ENCODE peak calls at places on chromosomes 4 and X, in nine cellular contexts. V is suprapubic skin, M is K562, F is ovary, B is IMR-90, T is HCT116, L is sigmoid colon, Z is spleen, D is transverse colon. W is an unnamed sample.

GRCh38 chr4:25892796-25893195 is 21.2 kb upstream of the SMIM20 start:
- DNase-seq in V (no peak), M (no peak), F (peak), B (no peak), T (no peak), L (no peak), Z (no peak), D (no peak), W (no peak)

GRCh38 chr4:44538534-44538933 is 89.9 kb upstream of the KCTD8 start:
- DNase-seq in V (no peak), M (no peak), F (no peak), B (no peak), T (no peak), L (no peak), Z (no peak), D (no peak), W (no peak)

GRCh38 chr4:46894841-46895240 is 14.2 kb downstream of the COX7B2 start:
- DNase-seq in V (no peak), M (no peak), F (no peak), B (no peak), T (no peak), L (no peak), Z (no peak), D (no peak), W (no peak)

GRCh38 chr4:184111433-184111832 is 106.2 kb downstream of the ENPP6 start:
- DNase-seq in V (no peak), M (no peak), F (no peak), B (no peak), T (no peak), L (no peak), Z (no peak), D (no peak), W (no peak)

GRCh38 chr4:137310593-137311490 is 221.5 kb downstream of the PCDH18 start:
- DNase-seq in V (no peak), M (no peak), F (no peak), B (peak), T (no peak), L (no peak), Z (no peak), D (no peak), W (no peak)

GRCh38 chrX:32451954-32452518 is 759.3 kb downstream of the DMD start:
- DNase-seq in V (no peak), M (no peak), F (no peak), B (no peak), T (no peak), L (no peak), Z (no peak), D (no peak), W (no peak)

GRCh38 chrX:150848914-150849365 is 49.5 kb downstream of the CD99L2 start:
- DNase-seq in V (no peak), M (peak), F (no peak), B (no peak), T (no peak), L (no peak), Z (no peak), D (peak), W (peak)

GRCh38 chrX:129984196-129984962 is 1.9 kb downstream of the BCORL1 start:
- DNase-seq in V (no peak), M (peak), F (peak), B (no peak), T (no peak), L (peak), Z (peak), D (peak), W (peak)

GRCh38 chr4:81471361-81472248 is at the start of gene RASGEF1B:
- DNase-seq in V (peak), M (peak), F (peak), B (peak), T (no peak), L (peak), Z (peak), D (peak), W (peak)

GRCh38 chr4:118811008-118811764 is 24.7 kb downstream of the SEC24D start:
- DNase-seq in V (no peak), M (no peak), F (no peak), B (peak), T (no peak), L (no peak), Z (no peak), D (no peak), W (no peak)

GRCh38 chrX:18394477-18394876 is 30.9 kb upstream of the CDKL5 start:
- DNase-seq in V (no peak), M (no peak), F (no peak), B (no peak), T (no peak), L (no peak), Z (no peak), D (no peak), W (no peak)

GRCh38 chr4:123786955-123787354 is 390.4 kb downstream of the SPRY1 start:
- DNase-seq in V (no peak), M (no peak), F (peak), B (peak), T (no peak), L (peak), Z (no peak), D (peak), W (no peak)

GRCh38 chr4:185201983-185202962 is 1.5 kb downstream of the CFAP97 start:
- DNase-seq in V (no peak), M (peak), F (no peak), B (peak), T (no peak), L (no peak), Z (no peak), D (no peak), W (no peak)

GRCh38 chrX:124208675-124209074 is 123.8 kb upstream of the TEX13D start:
- DNase-seq in V (no peak), M (peak), F (no peak), B (no peak), T (no peak), L (no peak), Z (no peak), D (no peak), W (no peak)

GRCh38 chr4:165965503-165965902 is 92.5 kb downstream of the TLL1 start:
- DNase-seq in V (no peak), M (no peak), F (no peak), B (no peak), T (no peak), L (no peak), Z (no peak), D (no peak), W (no peak)

GRCh38 chr4:177400030-177400429 is 42.2 kb downstream of the AGA start:
- DNase-seq in V (no peak), M (no peak), F (no peak), B (peak), T (no peak), L (no peak), Z (no peak), D (no peak), W (no peak)

GRCh38 chrX:69564665-69565064 is 51.2 kb upstream of the EDA start:
- DNase-seq in V (no peak), M (no peak), F (no peak), B (no peak), T (no peak), L (no peak), Z (no peak), D (no peak), W (no peak)

GRCh38 chrX:40174594-40175415 is 77.0 kb upstream of the BCOR start:
- DNase-seq in V (no peak), M (peak), F (peak), B (no peak), T (no peak), L (peak), Z (peak), D (peak), W (peak)

GRCh38 chrX:151896734-151897474 is 15.8 kb upstream of the MAGEA4 start:
- DNase-seq in V (no peak), M (peak), F (no peak), B (peak), T (no peak), L (no peak), Z (no peak), D (no peak), W (no peak)

GRCh38 chrX:151902813-151903591 is 9.7 kb upstream of the MAGEA4 start:
- DNase-seq in V (no peak), M (peak), F (no peak), B (peak), T (peak), L (peak), Z (peak), D (peak), W (no peak)

GRCh38 chrX:151899622-151900021 is 13.1 kb upstream of the MAGEA4 start:
- DNase-seq in V (no peak), M (no peak), F (no peak), B (peak), T (no peak), L (no peak), Z (no peak), D (no peak), W (no peak)

GRCh38 chrX:151904989-151905388 is 7.7 kb upstream of the MAGEA4 start:
- DNase-seq in V (no peak), M (no peak), F (no peak), B (no peak), T (no peak), L (no peak), Z (no peak), D (no peak), W (no peak)

GRCh38 chrX:151901821-151902220 is 10.9 kb upstream of the MAGEA4 start:
- DNase-seq in V (no peak), M (no peak), F (no peak), B (no peak), T (no peak), L (no peak), Z (no peak), D (no peak), W (no peak)
- H3K4me3 ChIP-seq in V (no peak), M (no peak), F (no peak), B (no peak), T (no peak), L (no peak), Z (no peak), D (no peak), W (no peak)

DNA sequence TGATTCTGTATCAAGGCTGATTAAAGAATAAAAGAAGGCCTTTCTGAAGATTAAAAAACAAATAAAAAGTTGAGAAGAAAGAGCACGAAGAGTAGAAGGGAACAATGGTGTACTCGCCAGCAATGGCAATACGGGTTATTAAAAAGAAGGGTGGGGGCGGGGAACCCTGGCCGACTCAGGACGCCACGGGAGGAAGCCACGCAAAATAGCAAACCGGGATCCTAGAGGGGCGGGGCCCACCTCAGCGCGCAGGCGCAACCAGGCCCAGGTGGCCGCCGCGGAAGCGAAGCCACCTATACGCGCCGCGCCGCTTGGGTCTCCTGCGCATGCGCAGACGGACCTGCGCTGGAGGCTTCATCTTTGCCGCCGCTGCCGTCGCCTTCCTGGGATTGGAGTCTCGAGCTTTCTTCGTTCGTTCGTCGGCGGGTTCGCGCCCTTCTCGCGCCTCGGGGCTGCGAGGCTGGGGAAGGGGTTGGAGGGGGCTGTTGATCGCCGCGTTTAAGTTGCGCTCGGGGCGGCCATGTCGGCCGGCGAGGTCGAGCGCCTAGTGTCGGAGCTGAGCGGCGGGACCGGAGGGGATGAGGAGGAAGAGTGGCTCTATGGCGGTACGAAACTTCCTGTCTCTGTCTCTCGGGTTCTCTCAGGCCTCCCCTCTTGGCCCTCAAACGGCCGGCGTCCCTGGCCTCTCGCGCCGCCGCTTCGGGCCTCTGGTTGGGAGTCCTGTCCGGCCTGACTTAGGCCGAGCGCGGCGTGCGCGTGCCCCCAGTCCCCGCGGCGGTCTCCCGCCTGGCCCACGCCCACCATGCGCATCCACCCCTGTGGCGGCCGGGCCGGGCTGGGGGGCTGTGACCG is at the start of gene FIP1L1:
- DNase-seq in V (peak), M (peak), F (peak), B (peak), T (peak), L (peak), Z (peak), D (peak), W (peak)
- TF ChIP-seq POLR2A in V (peak), M (peak), F (peak), B (peak), T (peak), L (peak), Z (no peak), D (peak), W (peak)

DNA sequence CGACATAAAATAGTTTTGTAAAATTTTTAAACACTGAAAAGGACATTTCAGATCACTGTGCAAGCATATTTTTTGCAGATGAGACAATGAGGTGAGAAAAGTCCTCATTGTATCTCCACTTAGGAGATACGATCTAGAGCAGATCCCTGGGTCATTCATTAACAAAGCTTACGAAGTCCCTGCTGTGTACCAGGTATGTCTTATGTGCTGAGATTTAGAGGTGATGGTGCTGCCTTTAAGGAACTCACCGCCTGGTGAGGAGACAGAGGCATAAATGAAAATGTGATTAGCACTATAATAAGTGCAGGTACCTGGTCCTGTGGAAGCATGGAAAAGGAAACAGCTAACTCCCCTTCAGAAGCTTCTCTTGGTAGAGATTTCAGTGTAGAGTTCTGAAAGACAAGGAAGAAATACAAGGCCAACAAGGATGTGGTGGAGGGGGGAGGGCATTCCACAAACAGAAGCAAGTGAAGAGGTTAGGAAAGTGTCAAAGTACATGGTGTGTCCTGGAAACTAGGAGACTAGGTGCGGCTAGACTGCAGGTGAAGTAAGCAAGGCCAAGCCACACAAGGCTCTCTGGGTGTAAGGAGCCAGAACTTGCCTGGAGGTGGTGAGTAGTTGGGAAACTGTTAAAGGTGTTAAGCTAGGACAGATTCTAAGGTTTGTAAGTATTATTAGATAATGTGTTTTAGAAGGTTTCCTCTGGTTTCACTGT is 1.5 kb upstream of the NDNF start:
- DNase-seq in V (no peak), M (no peak), F (no peak), B (no peak), T (no peak), L (no peak), Z (no peak), D (peak), W (no peak)
- H3K4me3 ChIP-seq in V (no peak), M (no peak), F (no peak), B (no peak), T (no peak), L (no peak), Z (no peak), D (no peak), W (no peak)

DNA sequence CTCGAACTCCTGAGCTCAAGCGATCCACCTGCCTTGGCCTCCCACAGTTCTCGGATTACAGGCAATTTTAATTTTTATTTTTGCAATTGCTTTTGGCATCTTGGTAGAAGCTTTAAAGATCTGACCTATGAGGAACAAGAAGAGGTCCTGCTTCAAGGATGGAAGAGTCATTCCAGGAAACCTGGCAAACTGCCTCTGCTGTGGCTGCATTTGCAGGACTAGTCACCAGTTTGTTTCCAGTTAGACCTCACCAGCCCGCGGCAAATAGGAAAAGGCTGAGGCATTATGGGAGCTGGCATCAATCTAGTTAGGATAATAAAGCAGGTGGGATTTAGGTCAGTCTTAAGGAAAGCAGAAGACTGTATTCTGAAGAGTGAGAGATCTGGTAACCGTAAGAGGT is 51.9 kb upstream of the LAS1L start:
- DNase-seq in V (no peak), M (no peak), F (peak), B (peak), T (no peak), L (no peak), Z (no peak), D (no peak), W (no peak)
- TF ChIP-seq POLR2A in V (no peak), M (no peak), F (no peak), B (no peak), T (no peak), L (no peak), Z (no peak), D (no peak), W (no peak)

DNA sequence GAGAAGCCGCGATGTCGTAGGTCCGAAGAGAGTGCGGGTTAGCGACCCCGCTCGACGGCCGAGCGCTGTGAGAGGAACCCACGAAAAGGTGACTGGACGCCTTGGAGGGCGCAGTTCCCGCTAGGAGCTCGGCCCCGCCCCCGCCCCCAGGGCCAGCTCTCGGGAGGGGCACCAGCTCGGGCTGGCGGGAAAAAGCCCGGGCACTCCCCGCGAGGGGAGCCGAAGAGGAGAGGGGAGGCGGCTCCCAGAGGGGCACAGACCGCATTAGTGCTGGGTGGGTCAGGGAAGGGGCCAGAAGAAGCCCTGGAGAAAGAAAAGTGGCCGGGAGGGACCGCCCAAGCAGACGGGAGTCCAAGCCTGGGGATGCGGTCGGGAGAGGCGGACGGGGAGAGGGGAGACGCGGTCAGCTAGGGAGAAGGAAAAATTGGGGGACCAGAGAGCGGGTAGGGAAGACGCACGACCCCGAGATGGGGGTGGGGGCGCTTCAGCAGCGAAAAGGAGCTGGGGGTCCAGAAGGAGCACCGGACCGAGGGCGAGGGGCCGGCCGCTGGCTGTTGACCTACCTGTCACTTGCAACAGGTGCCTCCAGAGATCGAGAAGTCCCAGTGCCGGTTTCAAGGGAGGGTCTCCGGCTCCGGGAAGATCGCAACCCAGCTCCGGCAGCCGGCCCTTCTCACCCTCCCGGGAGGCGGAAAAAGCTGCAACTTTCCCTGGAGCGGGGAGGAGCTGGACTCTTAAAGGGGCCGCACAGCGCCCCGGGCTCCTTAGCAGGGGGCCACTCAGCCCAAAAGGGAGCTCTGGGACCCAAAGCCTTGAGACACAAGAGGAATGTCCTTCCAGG is at the start of gene SYTL4:
- DNase-seq in V (peak), M (peak), F (peak), B (no peak), T (peak), L (peak), Z (peak), D (peak), W (peak)
- H3K4me3 ChIP-seq in V (peak), M (peak), F (peak), B (peak), T (peak), L (peak), Z (peak), D (peak), W (peak)

DNA sequence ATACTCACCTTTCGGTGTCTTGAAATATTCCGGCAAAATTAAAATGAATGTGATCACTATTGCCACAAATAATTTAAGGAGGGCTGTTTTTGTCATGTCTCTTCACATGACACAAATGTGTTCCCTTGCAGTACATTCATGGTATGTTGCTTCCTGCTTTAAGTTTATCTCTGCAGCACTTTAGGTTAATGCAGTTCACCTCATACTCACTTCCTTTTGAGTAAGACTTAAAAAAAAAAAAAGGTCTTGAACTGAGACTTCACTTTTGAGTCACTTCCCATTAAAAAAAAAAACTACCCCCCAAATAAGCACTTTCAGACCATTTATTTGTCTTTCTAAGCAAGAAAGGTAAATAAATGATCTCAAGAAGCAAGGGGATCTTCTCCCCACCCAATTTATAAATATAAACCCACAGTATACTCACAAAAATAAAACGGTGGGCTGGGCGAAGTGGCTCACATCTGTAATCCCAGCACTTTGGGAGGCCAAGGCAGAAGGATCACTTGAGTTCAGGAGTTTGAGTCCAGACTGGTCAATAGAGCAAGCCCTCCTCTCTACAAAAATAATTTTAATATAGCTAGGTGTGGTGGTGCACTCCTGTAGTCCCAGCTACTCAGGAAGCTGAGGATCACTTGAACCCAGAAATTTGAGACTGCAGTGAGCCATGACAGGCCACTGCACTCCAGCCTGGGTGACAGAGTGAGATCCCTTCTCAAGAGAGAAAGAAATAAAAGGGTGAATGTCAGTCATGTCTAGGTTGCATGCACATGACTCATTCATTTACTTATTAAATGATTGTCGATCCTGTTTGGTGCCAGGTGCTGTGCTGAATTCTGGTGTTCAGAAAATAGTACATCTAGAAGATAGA is at the start of gene TMEM156:
- DNase-seq in V (no peak), M (peak), F (no peak), B (peak), T (no peak), L (no peak), Z (no peak), D (no peak), W (no peak)
- TF ChIP-seq POLR2A in V (no peak), M (no peak), F (no peak), B (no peak), T (no peak), L (no peak), Z (peak), D (peak), W (no peak)

GRCh38 chrX:2696698-2697215 is 5.7 kb downstream of the CD99 start:
- DNase-seq in V (no peak), M (peak), F (no peak), B (peak), T (no peak), L (no peak), Z (peak), D (no peak), W (no peak)

GRCh38 chrX:2698604-2699003 is 7.5 kb downstream of the CD99 start:
- DNase-seq in V (no peak), M (no peak), F (no peak), B (no peak), T (no peak), L (no peak), Z (peak), D (no peak), W (no peak)

GRCh38 chrX:2697306-2697705 is 6.2 kb downstream of the CD99 start:
- DNase-seq in V (no peak), M (no peak), F (no peak), B (no peak), T (no peak), L (no peak), Z (peak), D (no peak), W (no peak)

GRCh38 chrX:2699959-2700358 is 8.9 kb downstream of the CD99 start:
- DNase-seq in V (no peak), M (no peak), F (no peak), B (no peak), T (no peak), L (no peak), Z (peak), D (no peak), W (no peak)

GRCh38 chrX:2697741-2698294 is 6.7 kb downstream of the CD99 start:
- DNase-seq in V (no peak), M (no peak), F (no peak), B (peak), T (no peak), L (no peak), Z (no peak), D (no peak), W (no peak)
- H3K4me3 ChIP-seq in V (peak), M (no peak), F (no peak), B (no peak), T (no peak), L (no peak), Z (no peak), D (no peak), W (no peak)

W was measured in right lobe of liver.